ENCODE peak calls at places on chromosomes 5 and 9, in four cellular contexts. K, S, Q and W are unnamed samples.

GRCh38 chr5:43851741-43852140 is 248.8 kb downstream of the NNT start:
- DNase-seq in Q (no peak), K (no peak), S (no peak), W (no peak)

GRCh38 chr5:42894057-42894456 is 82.4 kb upstream of the SELENOP start:
- DNase-seq in K (no peak), Q (no peak), S (no peak), W (no peak)

GRCh38 chr5:17912794-17913193 is 278.5 kb downstream of the TAF11L14 start:
- DNase-seq in S (no peak), Q (no peak), K (no peak), W (no peak)

GRCh38 chr5:177113566-177114424 is 19.8 kb upstream of the NSD1 start:
- DNase-seq in Q (peak), S (peak), K (peak), W (no peak)

GRCh38 chr5:7802855-7803254 is 48.1 kb downstream of the CFAP90 start:
- DNase-seq in Q (no peak), K (no peak), S (no peak), W (no peak)

GRCh38 chr5:133333561-133334150 is 278.7 kb downstream of the FSTL4 start:
- DNase-seq in K (no peak), Q (no peak), S (no peak), W (no peak)

GRCh38 chr5:110738503-110738811 is 350 bp upstream of the SLC25A46 start:
- DNase-seq in S (no peak), K (no peak), Q (no peak), W (no peak)

GRCh38 chr9:3526903-3527652 is 1.3 kb upstream of the RFX3 start:
- DNase-seq in Q (no peak), K (no peak), S (no peak), W (no peak)

GRCh38 chr5:79499640-79500273 is 14.2 kb downstream of the HOMER1 start:
- DNase-seq in S (no peak), Q (no peak), K (no peak), W (no peak)

GRCh38 chr5:38755171-38755570 is 90.6 kb upstream of the OSMR start:
- DNase-seq in Q (no peak), K (no peak), S (peak), W (no peak)

GRCh38 chr9:123763910-123764588 is 165.9 kb downstream of the DENND1A start:
- DNase-seq in S (no peak), K (no peak), Q (no peak), W (no peak)

GRCh38 chr5:54205918-54206317 is 104.5 kb downstream of the ARL15 start:
- DNase-seq in Q (no peak), K (no peak), S (no peak), W (no peak)